ENCODE peak calls at places on chromosomes 7 and 10, in four cellular contexts. One of them, this sample, is unnamed.

GRCh38 chr10:124349993-124350280 is 68.8 kb downstream of the OAT start:
- DNase-seq in H1: no peak
- DNase-seq in WTC11: no peak
- DNase-seq in HCT116: no peak
- DNase-seq in this sample: no peak

GRCh38 chr10:17200885-17201164 is 647 bp downstream of the TRDMT1 start:
- DNase-seq in H1: no peak
- DNase-seq in WTC11: no peak
- DNase-seq in HCT116: peak
- DNase-seq in this sample: no peak

GRCh38 chr7:28812641-28813040 is 145.5 kb downstream of the TRIL start:
- DNase-seq in H1: no peak
- DNase-seq in WTC11: no peak
- DNase-seq in HCT116: no peak
- DNase-seq in this sample: no peak

GRCh38 chr7:149598721-149599308 is 101.2 kb upstream of the ZNF746 start:
- DNase-seq in H1: no peak
- DNase-seq in HCT116: peak
- DNase-seq in WTC11: peak
- DNase-seq in this sample: peak

GRCh38 chr7:125670926-125671572 is 741.4 kb upstream of the POT1 start:
- DNase-seq in WTC11: no peak
- DNase-seq in H1: no peak
- DNase-seq in HCT116: peak
- DNase-seq in this sample: peak

GRCh38 chr10:79342811-79343541 is 4.3 kb upstream of the PPIF start:
- DNase-seq in HCT116: no peak
- DNase-seq in WTC11: no peak
- DNase-seq in H1: no peak
- DNase-seq in this sample: peak

GRCh38 chr10:27717851-27718250 is 27.8 kb downstream of the MKX start:
- DNase-seq in H1: no peak
- DNase-seq in HCT116: no peak
- DNase-seq in WTC11: no peak
- DNase-seq in this sample: no peak

GRCh38 chr10:105258674-105259065 is 617.6 kb downstream of the SORCS3 start:
- DNase-seq in HCT116: no peak
- DNase-seq in H1: no peak
- DNase-seq in WTC11: no peak
- DNase-seq in this sample: no peak

GRCh38 chr7:26560857-26561256 is 269.2 kb downstream of the SNX10 start:
- DNase-seq in WTC11: no peak
- DNase-seq in H1: no peak
- DNase-seq in HCT116: no peak
- DNase-seq in this sample: no peak

GRCh38 chr10:123868058-123868995 is 23.3 kb downstream of the CPXM2 start:
- DNase-seq in WTC11: no peak
- DNase-seq in HCT116: no peak
- DNase-seq in H1: no peak
- DNase-seq in this sample: no peak

GRCh38 chr10:33006342-33006887 is 48.4 kb upstream of the ITGB1 start:
- DNase-seq in HCT116: no peak
- DNase-seq in WTC11: no peak
- DNase-seq in H1: no peak
- DNase-seq in this sample: no peak

GRCh38 chr10:118812393-118812740 is 57.6 kb upstream of the CACUL1 start:
- DNase-seq in H1: no peak
- DNase-seq in HCT116: no peak
- DNase-seq in WTC11: no peak
- DNase-seq in this sample: no peak

GRCh38 chr10:117946525-117947070 is 100.1 kb downstream of the RAB11FIP2 start:
- DNase-seq in WTC11: no peak
- DNase-seq in H1: no peak
- DNase-seq in HCT116: peak
- DNase-seq in this sample: no peak

GRCh38 chr10:49309691-49310371 is 10.9 kb downstream of the C10orf71 start:
- DNase-seq in WTC11: no peak
- DNase-seq in HCT116: no peak
- DNase-seq in H1: no peak
- DNase-seq in this sample: no peak

GRCh38 chr10:76467104-76467503 is 1035.7 kb downstream of the LRMDA start:
- DNase-seq in WTC11: no peak
- DNase-seq in H1: no peak
- DNase-seq in HCT116: no peak
- DNase-seq in this sample: no peak

GRCh38 chr10:218753-219152 is 83.5 kb downstream of the ZMYND11 start:
- DNase-seq in H1: no peak
- DNase-seq in HCT116: no peak
- DNase-seq in WTC11: no peak
- DNase-seq in this sample: no peak

GRCh38 chr10:79165068-79165467 is 96.3 kb downstream of the ZMIZ1 start:
- DNase-seq in H1: no peak
- DNase-seq in WTC11: no peak
- DNase-seq in HCT116: no peak
- DNase-seq in this sample: no peak

GRCh38 chr7:144391823-144392255 is 11.7 kb downstream of the NOBOX start:
- DNase-seq in HCT116: peak
- DNase-seq in H1: no peak
- DNase-seq in WTC11: no peak
- DNase-seq in this sample: peak

GRCh38 chr10:120478401-120478800 is 21.4 kb downstream of the PLPP4 start:
- DNase-seq in WTC11: no peak
- DNase-seq in HCT116: no peak
- DNase-seq in H1: no peak
- DNase-seq in this sample: no peak

GRCh38 chr7:1981201-1981877 is 251.4 kb downstream of the MAD1L1 start:
- DNase-seq in HCT116: no peak
- DNase-seq in WTC11: no peak
- DNase-seq in H1: no peak
- DNase-seq in this sample: no peak

GRCh38 chr10:116952729-116953128 is 52.3 kb downstream of the SHTN1 start:
- DNase-seq in H1: no peak
- DNase-seq in HCT116: no peak
- DNase-seq in WTC11: no peak
- DNase-seq in this sample: no peak

GRCh38 chr10:61001731-61002122 is 57.7 kb upstream of the RHOBTB1 start:
- DNase-seq in H1: no peak
- DNase-seq in HCT116: no peak
- DNase-seq in WTC11: no peak
- DNase-seq in this sample: no peak

GRCh38 chr7:44636041-44636580 is 29.7 kb downstream of the OGDH start:
- DNase-seq in HCT116: no peak
- DNase-seq in WTC11: no peak
- DNase-seq in H1: no peak
- DNase-seq in this sample: no peak

GRCh38 chr7:41696323-41696916 is 6.5 kb downstream of the INHBA start:
- DNase-seq in WTC11: peak
- DNase-seq in HCT116: peak
- DNase-seq in H1: peak
- DNase-seq in this sample: peak

GRCh38 chr10:101512741-101513140 is 75.3 kb downstream of the POLL start:
- DNase-seq in WTC11: no peak
- DNase-seq in H1: no peak
- DNase-seq in HCT116: no peak
- DNase-seq in this sample: no peak

GRCh38 chr10:61316866-61317265 is 136.3 kb downstream of the TMEM26 start:
- DNase-seq in WTC11: no peak
- DNase-seq in H1: no peak
- DNase-seq in HCT116: no peak
- DNase-seq in this sample: no peak

GRCh38 chr7:37182011-37182478 is 266.6 kb downstream of the ELMO1 start:
- DNase-seq in H1: peak
- DNase-seq in HCT116: peak
- DNase-seq in WTC11: peak
- DNase-seq in this sample: peak

GRCh38 chr10:92923416-92923815 is 75.1 kb downstream of the EXOC6 start:
- DNase-seq in HCT116: no peak
- DNase-seq in H1: no peak
- DNase-seq in WTC11: no peak
- DNase-seq in this sample: no peak

GRCh38 chr7:76071316-76072242 is 23.7 kb downstream of the MDH2 start:
- DNase-seq in H1: no peak
- DNase-seq in HCT116: no peak
- DNase-seq in WTC11: peak
- DNase-seq in this sample: no peak

GRCh38 chr10:21217748-21218367 is 307.6 kb downstream of the SKIDA1 start:
- DNase-seq in H1: no peak
- DNase-seq in HCT116: no peak
- DNase-seq in WTC11: no peak
- DNase-seq in this sample: peak

GRCh38 chr10:9262770-9263169 is 1208.3 kb downstream of the GATA3 start:
- DNase-seq in H1: no peak
- DNase-seq in WTC11: no peak
- DNase-seq in HCT116: no peak
- DNase-seq in this sample: no peak

GRCh38 chr10:71964669-71965515 is 697 bp downstream of the CHST3 start:
- DNase-seq in WTC11: peak
- DNase-seq in H1: no peak
- DNase-seq in HCT116: no peak
- DNase-seq in this sample: no peak

GRCh38 chr7:158413962-158414961 is 173.4 kb downstream of the PTPRN2 start:
- DNase-seq in WTC11: no peak
- DNase-seq in H1: no peak
- DNase-seq in HCT116: no peak
- DNase-seq in this sample: peak

GRCh38 chr7:108459922-108460551 is 3.8 kb upstream of the NRCAM start:
- DNase-seq in HCT116: peak
- DNase-seq in H1: no peak
- DNase-seq in WTC11: no peak
- DNase-seq in this sample: peak

GRCh38 chr7:152014722-152015121 is 10.8 kb upstream of the GALNT11 start:
- DNase-seq in WTC11: no peak
- DNase-seq in HCT116: no peak
- DNase-seq in H1: no peak
- DNase-seq in this sample: no peak

GRCh38 chr7:35993663-35994622 is 159.1 kb upstream of the EEPD1 start:
- DNase-seq in HCT116: no peak
- DNase-seq in H1: no peak
- DNase-seq in WTC11: no peak
- DNase-seq in this sample: no peak

GRCh38 chr10:131767716-131768115 is 133.1 kb upstream of the PPP2R2D start:
- DNase-seq in WTC11: no peak
- DNase-seq in H1: no peak
- DNase-seq in HCT116: no peak
- DNase-seq in this sample: no peak

GRCh38 chr7:43873300-43873699 is 4.0 kb upstream of the MRPS24 start:
- DNase-seq in HCT116: peak
- DNase-seq in WTC11: no peak
- DNase-seq in H1: no peak
- DNase-seq in this sample: peak

GRCh38 chr7:134549366-134549765 is 456 bp downstream of the AKR1B15 start:
- DNase-seq in WTC11: no peak
- DNase-seq in HCT116: no peak
- DNase-seq in H1: no peak
- DNase-seq in this sample: no peak
- TF ChIP-seq ATF3 in WTC11: no peak
- TF ChIP-seq ATF3 in HCT116: no peak
- TF ChIP-seq ATF3 in H1: no peak
- TF ChIP-seq ATF3 in this sample: no peak

GRCh38 chr7:30893357-30893756 is 18.3 kb upstream of the AQP1 start:
- DNase-seq in HCT116: no peak
- DNase-seq in WTC11: no peak
- DNase-seq in H1: no peak
- DNase-seq in this sample: no peak
- TF ChIP-seq ATF3 in HCT116: no peak
- TF ChIP-seq ATF3 in WTC11: no peak
- TF ChIP-seq ATF3 in H1: no peak
- TF ChIP-seq ATF3 in this sample: no peak

DNA sequence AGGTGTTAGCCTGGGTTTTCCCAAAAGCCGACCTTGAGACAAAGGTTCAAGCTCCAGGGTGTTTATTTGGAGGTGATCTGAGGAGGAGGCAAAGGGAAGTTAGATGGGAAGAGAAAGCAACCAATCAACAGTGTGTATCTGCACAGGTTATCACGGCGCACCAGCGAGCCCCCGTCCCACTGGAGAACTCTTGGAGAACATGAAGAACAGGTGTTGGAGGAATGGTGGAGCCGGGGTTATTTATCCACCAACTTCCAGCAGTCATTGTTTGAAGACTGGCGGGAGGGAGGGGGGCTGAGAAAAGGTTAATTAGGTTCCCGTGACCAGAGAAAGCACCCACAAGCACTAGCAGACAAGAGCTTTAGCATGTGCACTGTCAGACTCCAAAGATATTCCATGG is 282.5 kb upstream of the FOXK1 start:
- DNase-seq in HCT116: no peak
- DNase-seq in H1: no peak
- DNase-seq in WTC11: no peak
- DNase-seq in this sample: no peak
- TF ChIP-seq ATF3 in HCT116: no peak
- TF ChIP-seq ATF3 in H1: no peak
- TF ChIP-seq ATF3 in WTC11: no peak
- TF ChIP-seq ATF3 in this sample: no peak

DNA sequence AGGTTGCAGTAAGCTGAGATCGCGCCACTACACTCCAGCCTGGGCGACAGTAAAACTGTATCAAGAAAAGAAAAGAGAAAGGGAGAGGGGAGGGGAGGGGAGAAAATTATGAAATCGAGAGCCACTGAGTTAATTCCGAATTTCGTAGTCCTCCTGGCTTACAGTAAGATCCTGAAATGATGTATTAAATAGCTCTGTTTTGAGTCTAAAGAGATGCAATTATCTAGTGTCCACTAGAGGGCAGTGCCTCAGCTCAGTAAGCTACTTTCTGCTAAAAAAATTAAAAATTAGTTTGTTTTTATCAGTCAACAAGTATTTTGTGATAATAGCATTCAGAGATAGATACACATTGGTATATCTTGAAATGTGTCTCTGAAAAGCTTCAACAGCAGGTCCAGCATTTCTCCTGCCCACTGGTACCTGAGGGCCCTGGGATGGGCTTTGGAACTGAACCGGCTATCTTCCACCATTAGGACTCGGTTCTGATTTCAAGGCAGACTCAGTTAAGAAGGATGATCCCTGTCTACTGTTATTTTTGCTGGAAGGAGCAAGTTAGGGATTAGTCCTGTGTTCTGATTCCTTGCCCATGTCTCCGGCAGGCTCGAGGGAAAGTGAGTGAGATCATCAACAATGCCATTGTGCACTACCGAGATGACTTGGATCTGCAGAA is 19.5 kb downstream of the TSPAN33 start:
- DNase-seq in H1: no peak
- DNase-seq in WTC11: no peak
- DNase-seq in HCT116: peak
- DNase-seq in this sample: peak
- TF ChIP-seq ATF3 in H1: no peak
- TF ChIP-seq ATF3 in WTC11: no peak
- TF ChIP-seq ATF3 in HCT116: no peak
- TF ChIP-seq ATF3 in this sample: no peak